ENCODE peak calls at places on chromosomes 11 and 22, in eight cellular contexts. T is lung, V is A673, S is endodermal cell, O is GM23248, Q is body of pancreas, A is cardiac muscle cell, I is uterus. F is an unnamed sample.

GRCh38 chr11:126992804-126993111 is 7.8 kb downstream of the KIRREL3 start:
- DNase-seq in T (no peak), V (no peak), S (no peak), O (peak; percentile 92), Q (no peak), A (no peak), I (no peak), F (no peak)

GRCh38 chr11:46122955-46123354 is 1.7 kb upstream of the PHF21A start:
- DNase-seq in T (no peak), V (no peak), S (no peak), O (peak; percentile 80), Q (no peak), A (no peak), I (no peak), F (no peak)

GRCh38 chr11:79006854-79007253 is 432.2 kb upstream of the NARS2 start:
- DNase-seq in T (no peak), V (no peak), S (no peak), O (no peak), Q (no peak), A (no peak), I (no peak), F (no peak)

GRCh38 chr11:35515224-35515623 is 10.2 kb downstream of the PAMR1 start:
- DNase-seq in T (no peak), V (no peak), S (no peak), O (peak; percentile 91), Q (no peak), A (no peak), I (peak; percentile 47), F (no peak)

GRCh38 chr22:42947211-42947990 is 67.5 kb downstream of the PACSIN2 start:
- DNase-seq in T (no peak), V (no peak), S (no peak), O (no peak), Q (peak; percentile 83), A (peak; percentile 42), I (no peak), F (no peak)

GRCh38 chr11:86523738-86524602 is 148.4 kb downstream of the ME3 start:
- DNase-seq in T (no peak), V (peak; percentile 50), S (no peak), O (peak; percentile 88), Q (peak; percentile 67), A (no peak), I (no peak), F (no peak)

GRCh38 chr11:1001682-1002081 is 34.8 kb downstream of the MUC6 start:
- DNase-seq in T (no peak), V (no peak), S (no peak), O (no peak), Q (no peak), A (no peak), I (no peak), F (no peak)

GRCh38 chr11:62445314-62445740 is 26.5 kb downstream of the SCGB1A1 start:
- DNase-seq in T (no peak), V (no peak), S (no peak), O (peak; percentile 69), Q (peak; percentile 24), A (no peak), I (peak; percentile 91), F (no peak)

GRCh38 chr11:12144306-12145174 is 34.1 kb downstream of the MICAL2 start:
- DNase-seq in T (no peak), V (no peak), S (no peak), O (no peak), Q (no peak), A (no peak), I (peak; percentile 57), F (peak; percentile 63)

GRCh38 chr22:37412445-37413250 is 14.6 kb downstream of the ELFN2 start:
- DNase-seq in T (no peak), V (no peak), S (no peak), O (no peak), Q (no peak), A (no peak), I (no peak), F (no peak)

GRCh38 chr22:35328472-35328885 is 28.8 kb downstream of the TOM1 start:
- DNase-seq in T (peak; percentile 68), V (no peak), S (no peak), O (no peak), Q (peak; percentile 91), A (no peak), I (no peak), F (no peak)

GRCh38 chr11:78420255-78420764 is 2.7 kb upstream of the GAB2 start:
- DNase-seq in T (peak; percentile 65), V (peak; percentile 99), S (peak; percentile 78), O (peak; percentile 85), Q (peak; percentile 58), A (peak; percentile 46), I (peak; percentile 83), F (peak; percentile 92)

GRCh38 chr22:39343259-39344045 is 6.3 kb upstream of the SYNGR1 start:
- DNase-seq in T (peak; percentile 65), V (peak; percentile 78), S (peak; percentile 92), O (peak; percentile 77), Q (peak; percentile 80), A (peak; percentile 81), I (peak; percentile 32), F (peak; percentile 41)

GRCh38 chr11:13535819-13536218 is 40.0 kb upstream of the PTH start:
- DNase-seq in T (no peak), V (peak; percentile 16), S (peak; percentile 63), O (peak; percentile 2), Q (no peak), A (peak; percentile 5), I (no peak), F (no peak)

GRCh38 chr11:126751242-126751641 is 249.3 kb downstream of the KIRREL3 start:
- DNase-seq in T (no peak), V (no peak), S (no peak), O (peak; percentile 36), Q (no peak), A (no peak), I (no peak), F (no peak)

GRCh38 chr11:9489366-9489765 is 28.6 kb downstream of the ZNF143 start:
- DNase-seq in T (no peak), V (no peak), S (no peak), O (peak; percentile 84), Q (no peak), A (no peak), I (no peak), F (no peak)

GRCh38 chr11:95922099-95922498 is 1.8 kb downstream of the MTMR2 start:
- DNase-seq in T (no peak), V (peak; percentile 13), S (no peak), O (no peak), Q (no peak), A (no peak), I (no peak), F (no peak)

GRCh38 chr22:20436309-20437252 is 1.0 kb downstream of the SCARF2 start:
- DNase-seq in T (no peak), V (peak; percentile 35), S (peak; percentile 78), O (peak; percentile 79), Q (no peak), A (peak; percentile 74), I (peak; percentile 43), F (no peak)

GRCh38 chr11:1750481-1750839 is at the start of gene IFITM10:
- DNase-seq in T (no peak), V (no peak), S (no peak), O (peak; percentile 57), Q (peak; percentile 48), A (no peak), I (no peak), F (peak; percentile 85)

GRCh38 chr22:22816766-22817410 is 70.7 kb upstream of the IGLL5 start:
- DNase-seq in T (no peak), V (no peak), S (no peak), O (no peak), Q (no peak), A (no peak), I (no peak), F (no peak)

GRCh38 chr11:15213471-15214231 is 98.9 kb downstream of the INSC start:
- DNase-seq in T (no peak), V (no peak), S (no peak), O (no peak), Q (no peak), A (no peak), I (no peak), F (no peak)

DNA sequence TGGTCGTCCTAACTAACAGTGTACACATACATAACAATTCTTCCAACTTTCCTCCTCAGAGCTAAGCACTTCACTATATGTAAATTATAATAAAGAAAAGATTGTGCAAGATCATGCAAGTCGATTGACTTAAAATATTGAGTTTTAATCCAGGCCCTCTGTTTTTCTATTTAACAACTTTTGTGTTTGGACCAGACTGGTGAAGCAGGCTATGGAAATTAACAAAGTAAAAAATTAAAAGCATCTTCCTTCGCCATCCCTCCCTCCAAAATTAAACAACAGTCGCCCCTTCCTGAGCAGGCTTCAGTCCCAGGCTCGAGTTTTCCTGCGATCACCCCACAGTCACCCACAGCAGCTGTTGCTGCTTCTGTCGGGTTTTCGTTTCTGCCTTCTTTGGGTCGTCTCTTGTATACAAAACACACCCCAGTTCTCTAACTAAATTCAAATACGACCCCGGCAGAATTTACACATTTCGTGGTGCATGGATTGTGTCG is 4.7 kb downstream of the ALX4 start:
- DNase-seq in T (no peak), V (no peak), S (no peak), O (no peak), Q (no peak), A (no peak), I (no peak), F (no peak)
- H3K27me3 ChIP-seq in T (peaks cover 4% of the 10 kb centered on the region), V (no peaks in the 10 kb centered on the region), S (peaks cover 100% of the 10 kb centered on the region), O (peaks cover 73% of the 10 kb centered on the region), Q (peaks cover 52% of the 10 kb centered on the region), A (peaks cover 100% of the 10 kb centered on the region), I (no peaks in the 10 kb centered on the region), F (peaks cover 93% of the 10 kb centered on the region)

GRCh38 chr22:24996420-24996952 is 44.0 kb downstream of the KIAA1671 start:
- DNase-seq in T (no peak), V (peak; percentile 58), S (peak; percentile 96), O (peak; percentile 42), Q (no peak), A (peak; percentile 93), I (no peak), F (no peak)
- H3K27ac ChIP-seq in T (peak overlapping the region; percentile 72), V (no peak overlapping the region), S (peak overlapping the region; percentile 50), O (no peak overlapping the region), Q (no peak overlapping the region), A (peak overlapping the region; percentile 92), I (no peak overlapping the region), F (no peak overlapping the region)

DNA sequence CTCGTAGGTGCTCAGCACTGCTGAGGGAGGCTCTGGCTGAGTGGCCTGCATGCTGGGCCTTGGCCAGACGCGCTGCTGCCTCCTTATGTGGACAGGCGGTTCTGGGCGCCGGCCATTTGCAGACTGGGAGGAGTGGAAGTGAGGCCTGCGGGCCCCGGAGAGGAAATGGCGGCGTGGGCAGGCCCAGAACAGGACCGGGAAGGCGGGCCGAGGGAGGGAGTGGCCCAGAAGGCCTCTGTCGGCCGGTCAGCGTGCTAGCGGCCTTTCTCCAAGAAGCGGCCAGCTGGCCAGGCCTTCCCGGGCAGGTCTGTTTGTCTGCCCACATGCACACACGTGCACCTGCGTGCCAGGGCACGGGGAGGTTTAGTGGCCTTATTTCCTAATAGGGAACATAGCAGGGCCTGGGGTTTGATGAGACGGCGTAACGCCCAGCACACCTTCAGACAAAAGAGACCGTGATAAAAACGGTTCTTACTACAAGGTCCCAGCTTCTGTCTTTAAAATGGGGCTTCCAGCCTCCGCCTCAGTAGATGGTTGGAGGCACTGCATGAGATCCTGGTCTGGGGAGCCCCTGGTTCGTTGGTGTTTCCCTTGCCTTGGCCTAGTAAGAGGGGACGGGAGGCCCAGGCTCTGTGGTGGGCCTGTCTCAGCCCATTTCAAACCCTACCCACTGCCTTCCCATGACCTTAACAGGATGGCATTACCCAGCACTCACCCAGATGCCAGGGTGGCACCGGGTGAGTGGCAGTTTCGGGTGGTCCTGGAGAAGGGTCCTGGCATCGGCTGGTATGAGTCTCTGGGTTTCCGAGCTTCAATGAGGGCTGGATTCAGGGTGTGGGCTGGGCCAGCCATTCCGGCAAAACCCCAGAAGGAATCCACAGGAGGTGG is 65.1 kb upstream of the PPARA start:
- DNase-seq in T (peak; percentile 78), V (peak; percentile 50), S (no peak), O (peak; percentile 97), Q (peak; percentile 92), A (no peak), I (peak; percentile 94), F (peak; percentile 93)
- H3K4me3 ChIP-seq in T (peak overlapping the region; percentile 21), V (peak overlapping the region; percentile 33), S (no peak overlapping the region), O (peak overlapping the region; percentile 97), Q (no peak overlapping the region), A (no peak overlapping the region), I (peak overlapping the region; percentile 19), F (peak overlapping the region; percentile 40)

GRCh38 chr11:69904331-69905201 is 85.3 kb upstream of the FGF3 start:
- DNase-seq in T (no peak), V (no peak), S (no peak), O (no peak), Q (no peak), A (no peak), I (no peak), F (no peak)
- H3K27me3 ChIP-seq in T (no peaks in the 10 kb centered on the region), V (no peaks in the 10 kb centered on the region), S (no peaks in the 10 kb centered on the region), O (peaks cover 26% of the 10 kb centered on the region), Q (no peaks in the 10 kb centered on the region), A (no peaks in the 10 kb centered on the region), I (no peaks in the 10 kb centered on the region), F (no peaks in the 10 kb centered on the region)

F was measured in tibial artery.